ENCODE peak calls at places on chromosomes 6 and 20, in ten cellular contexts. One of them, this sample, is unnamed.

GRCh38 chr6:159761873-159762680 is at the start of gene ACAT2:
- DNase-seq in stomach: peak
- DNase-seq in colonic mucosa: peak
- DNase-seq in naive thymus-derived CD4-positive, alpha-beta T cell: peak
- DNase-seq in astrocyte of the spinal cord: peak
- DNase-seq in cardiac muscle cell: peak
- DNase-seq in astrocyte: peak
- DNase-seq in uterus: peak
- DNase-seq in heart right ventricle: peak
- DNase-seq in Panc1: peak
- DNase-seq in this sample: peak

GRCh38 chr6:41524634-41525011 is 21.6 kb upstream of the FOXP4 start:
- DNase-seq in naive thymus-derived CD4-positive, alpha-beta T cell: no peak
- DNase-seq in uterus: no peak
- DNase-seq in Panc1: no peak
- DNase-seq in heart right ventricle: no peak
- DNase-seq in cardiac muscle cell: no peak
- DNase-seq in colonic mucosa: no peak
- DNase-seq in astrocyte of the spinal cord: no peak
- DNase-seq in stomach: no peak
- DNase-seq in astrocyte: no peak
- DNase-seq in this sample: no peak

GRCh38 chr6:50977796-50978195 is 159.1 kb downstream of the TFAP2B start:
- DNase-seq in heart right ventricle: no peak
- DNase-seq in Panc1: no peak
- DNase-seq in naive thymus-derived CD4-positive, alpha-beta T cell: no peak
- DNase-seq in cardiac muscle cell: no peak
- DNase-seq in uterus: no peak
- DNase-seq in astrocyte of the spinal cord: no peak
- DNase-seq in stomach: no peak
- DNase-seq in colonic mucosa: no peak
- DNase-seq in astrocyte: no peak
- DNase-seq in this sample: no peak

GRCh38 chr6:168309997-168310396 is 9.6 kb downstream of the DACT2 start:
- DNase-seq in heart right ventricle: no peak
- DNase-seq in cardiac muscle cell: no peak
- DNase-seq in colonic mucosa: no peak
- DNase-seq in astrocyte: no peak
- DNase-seq in uterus: no peak
- DNase-seq in naive thymus-derived CD4-positive, alpha-beta T cell: no peak
- DNase-seq in Panc1: no peak
- DNase-seq in astrocyte of the spinal cord: no peak
- DNase-seq in stomach: no peak
- DNase-seq in this sample: no peak

GRCh38 chr6:142821860-142822259 is 123.1 kb downstream of the HIVEP2 start:
- DNase-seq in naive thymus-derived CD4-positive, alpha-beta T cell: no peak
- DNase-seq in astrocyte of the spinal cord: no peak
- DNase-seq in heart right ventricle: no peak
- DNase-seq in Panc1: no peak
- DNase-seq in cardiac muscle cell: no peak
- DNase-seq in stomach: no peak
- DNase-seq in colonic mucosa: no peak
- DNase-seq in astrocyte: no peak
- DNase-seq in uterus: no peak
- DNase-seq in this sample: no peak

GRCh38 chr6:24951831-24952299 is 16.1 kb upstream of the RIPOR2 start:
- DNase-seq in stomach: no peak
- DNase-seq in colonic mucosa: no peak
- DNase-seq in uterus: no peak
- DNase-seq in Panc1: no peak
- DNase-seq in astrocyte of the spinal cord: no peak
- DNase-seq in naive thymus-derived CD4-positive, alpha-beta T cell: no peak
- DNase-seq in astrocyte: no peak
- DNase-seq in heart right ventricle: no peak
- DNase-seq in cardiac muscle cell: no peak
- DNase-seq in this sample: no peak

GRCh38 chr20:41047975-41048305 is 19.3 kb downstream of the TOP1 start:
- DNase-seq in uterus: no peak
- DNase-seq in astrocyte of the spinal cord: peak
- DNase-seq in stomach: no peak
- DNase-seq in Panc1: no peak
- DNase-seq in colonic mucosa: no peak
- DNase-seq in cardiac muscle cell: peak
- DNase-seq in astrocyte: no peak
- DNase-seq in naive thymus-derived CD4-positive, alpha-beta T cell: no peak
- DNase-seq in heart right ventricle: no peak
- DNase-seq in this sample: no peak

GRCh38 chr6:36025932-36026327 is 1.5 kb upstream of the SLC26A8 start:
- DNase-seq in uterus: no peak
- DNase-seq in colonic mucosa: no peak
- DNase-seq in Panc1: no peak
- DNase-seq in heart right ventricle: no peak
- DNase-seq in naive thymus-derived CD4-positive, alpha-beta T cell: no peak
- DNase-seq in stomach: no peak
- DNase-seq in cardiac muscle cell: peak
- DNase-seq in astrocyte of the spinal cord: no peak
- DNase-seq in astrocyte: peak
- DNase-seq in this sample: no peak

GRCh38 chr20:45104786-45105185 is 3.9 kb upstream of the KCNS1 start:
- DNase-seq in stomach: no peak
- DNase-seq in uterus: no peak
- DNase-seq in naive thymus-derived CD4-positive, alpha-beta T cell: no peak
- DNase-seq in colonic mucosa: no peak
- DNase-seq in astrocyte of the spinal cord: peak
- DNase-seq in cardiac muscle cell: peak
- DNase-seq in astrocyte: peak
- DNase-seq in heart right ventricle: no peak
- DNase-seq in Panc1: no peak
- DNase-seq in this sample: no peak

GRCh38 chr6:98971303-98971702 is 23.6 kb upstream of the FBXL4 start:
- DNase-seq in uterus: no peak
- DNase-seq in heart right ventricle: no peak
- DNase-seq in astrocyte: no peak
- DNase-seq in colonic mucosa: no peak
- DNase-seq in naive thymus-derived CD4-positive, alpha-beta T cell: no peak
- DNase-seq in stomach: no peak
- DNase-seq in astrocyte of the spinal cord: no peak
- DNase-seq in cardiac muscle cell: no peak
- DNase-seq in Panc1: no peak
- DNase-seq in this sample: no peak

GRCh38 chr6:52013035-52013434 is 74.4 kb downstream of the PKHD1 start:
- DNase-seq in uterus: no peak
- DNase-seq in Panc1: no peak
- DNase-seq in cardiac muscle cell: no peak
- DNase-seq in colonic mucosa: no peak
- DNase-seq in astrocyte: no peak
- DNase-seq in astrocyte of the spinal cord: no peak
- DNase-seq in naive thymus-derived CD4-positive, alpha-beta T cell: no peak
- DNase-seq in stomach: peak
- DNase-seq in heart right ventricle: no peak
- DNase-seq in this sample: no peak

GRCh38 chr20:54668271-54669053 is 193.1 kb downstream of the DOK5 start:
- DNase-seq in cardiac muscle cell: peak
- DNase-seq in colonic mucosa: no peak
- DNase-seq in naive thymus-derived CD4-positive, alpha-beta T cell: peak
- DNase-seq in stomach: no peak
- DNase-seq in Panc1: no peak
- DNase-seq in uterus: no peak
- DNase-seq in astrocyte of the spinal cord: no peak
- DNase-seq in heart right ventricle: no peak
- DNase-seq in astrocyte: no peak
- DNase-seq in this sample: no peak

GRCh38 chr20:54669054-54669390 is 193.6 kb downstream of the DOK5 start:
- DNase-seq in astrocyte: no peak
- DNase-seq in cardiac muscle cell: no peak
- DNase-seq in uterus: no peak
- DNase-seq in naive thymus-derived CD4-positive, alpha-beta T cell: no peak
- DNase-seq in astrocyte of the spinal cord: no peak
- DNase-seq in heart right ventricle: no peak
- DNase-seq in colonic mucosa: no peak
- DNase-seq in Panc1: no peak
- DNase-seq in stomach: no peak
- DNase-seq in this sample: no peak

GRCh38 chr20:54662064-54662463 is 186.7 kb downstream of the DOK5 start:
- DNase-seq in heart right ventricle: no peak
- DNase-seq in naive thymus-derived CD4-positive, alpha-beta T cell: no peak
- DNase-seq in uterus: no peak
- DNase-seq in astrocyte: no peak
- DNase-seq in astrocyte of the spinal cord: no peak
- DNase-seq in cardiac muscle cell: no peak
- DNase-seq in colonic mucosa: no peak
- DNase-seq in Panc1: no peak
- DNase-seq in stomach: no peak
- DNase-seq in this sample: no peak

DNA sequence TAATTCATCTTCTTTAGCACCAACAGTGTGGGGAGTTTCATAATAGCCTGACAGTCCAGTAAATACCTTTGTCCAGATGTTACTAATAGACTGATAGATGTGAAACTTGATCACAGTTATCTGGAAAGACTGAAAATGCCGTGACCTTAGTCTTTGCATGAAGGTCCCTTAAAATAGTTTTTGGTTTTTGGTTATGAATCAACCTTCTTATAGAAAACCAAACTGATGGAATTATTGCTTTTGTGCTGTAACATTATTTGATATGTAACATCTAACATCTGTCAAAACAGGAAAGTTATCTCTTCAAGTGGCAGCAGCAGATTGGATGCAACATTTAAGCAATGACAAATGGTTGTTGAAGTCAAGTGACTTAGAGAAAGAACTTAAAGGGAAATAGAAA is 190.4 kb downstream of the DOK5 start:
- DNase-seq in heart right ventricle: no peak
- DNase-seq in uterus: no peak
- DNase-seq in stomach: no peak
- DNase-seq in cardiac muscle cell: no peak
- DNase-seq in astrocyte: no peak
- DNase-seq in astrocyte of the spinal cord: no peak
- DNase-seq in Panc1: no peak
- DNase-seq in colonic mucosa: no peak
- DNase-seq in naive thymus-derived CD4-positive, alpha-beta T cell: no peak
- DNase-seq in this sample: no peak
- H3K4me3 ChIP-seq in heart right ventricle: no peak
- H3K4me3 ChIP-seq in uterus: no peak
- H3K4me3 ChIP-seq in stomach: no peak
- H3K4me3 ChIP-seq in cardiac muscle cell: no peak
- H3K4me3 ChIP-seq in astrocyte: no peak
- H3K4me3 ChIP-seq in astrocyte of the spinal cord: no peak
- H3K4me3 ChIP-seq in Panc1: no peak
- H3K4me3 ChIP-seq in colonic mucosa: no peak
- H3K4me3 ChIP-seq in naive thymus-derived CD4-positive, alpha-beta T cell: no peak
- H3K4me3 ChIP-seq in this sample: no peak

DNA sequence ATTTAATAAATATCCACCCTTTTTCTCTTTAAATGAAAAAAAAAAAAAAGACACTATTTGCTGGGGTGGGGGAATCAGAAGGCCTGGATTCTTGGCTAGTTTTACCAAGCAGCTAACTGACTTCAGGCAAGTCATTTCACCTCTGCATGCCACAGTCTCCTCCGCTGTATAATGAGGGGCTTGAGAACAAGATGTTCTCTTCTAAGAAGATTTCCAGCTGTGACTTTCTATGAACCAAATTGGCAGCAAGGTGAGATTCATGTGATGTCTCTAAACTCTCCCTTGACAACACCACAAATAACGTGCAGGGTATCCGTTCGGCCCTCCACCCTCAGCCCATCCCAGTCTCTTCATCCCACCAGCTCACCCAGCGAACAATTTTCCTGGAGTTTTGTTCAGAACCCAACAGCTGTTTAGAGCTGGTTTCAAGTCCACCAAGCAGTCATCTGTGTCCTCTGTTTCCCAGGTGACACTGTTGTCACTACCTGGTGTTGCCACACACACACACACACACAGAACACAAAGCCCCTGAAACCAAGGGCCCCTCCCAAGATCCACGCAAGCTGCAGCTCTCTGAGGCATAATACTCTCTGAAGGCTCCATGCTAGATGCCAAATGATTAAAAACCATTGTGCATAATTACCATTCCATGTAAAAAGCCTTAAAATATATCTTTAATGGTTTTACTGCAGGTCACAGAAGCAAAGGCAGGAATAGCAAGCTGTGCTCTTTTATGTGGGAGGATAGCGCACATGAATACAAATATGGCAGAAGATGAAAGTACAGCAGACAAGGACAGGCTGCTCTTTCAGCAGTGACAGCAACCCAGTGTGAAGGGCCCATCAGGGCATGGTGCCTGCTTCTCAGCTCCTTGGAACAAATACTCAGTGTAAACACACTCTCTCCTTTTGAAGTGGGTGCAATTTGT is 48.2 kb downstream of the ARHGAP18 start:
- DNase-seq in Panc1: no peak
- DNase-seq in cardiac muscle cell: no peak
- DNase-seq in astrocyte of the spinal cord: no peak
- DNase-seq in astrocyte: no peak
- DNase-seq in heart right ventricle: no peak
- DNase-seq in uterus: no peak
- DNase-seq in stomach: no peak
- DNase-seq in naive thymus-derived CD4-positive, alpha-beta T cell: no peak
- DNase-seq in colonic mucosa: no peak
- DNase-seq in this sample: no peak
- H3K4me3 ChIP-seq in Panc1: no peak
- H3K4me3 ChIP-seq in cardiac muscle cell: no peak
- H3K4me3 ChIP-seq in astrocyte of the spinal cord: no peak
- H3K4me3 ChIP-seq in astrocyte: no peak
- H3K4me3 ChIP-seq in heart right ventricle: no peak
- H3K4me3 ChIP-seq in uterus: no peak
- H3K4me3 ChIP-seq in stomach: no peak
- H3K4me3 ChIP-seq in naive thymus-derived CD4-positive, alpha-beta T cell: no peak
- H3K4me3 ChIP-seq in colonic mucosa: no peak
- H3K4me3 ChIP-seq in this sample: no peak

DNA sequence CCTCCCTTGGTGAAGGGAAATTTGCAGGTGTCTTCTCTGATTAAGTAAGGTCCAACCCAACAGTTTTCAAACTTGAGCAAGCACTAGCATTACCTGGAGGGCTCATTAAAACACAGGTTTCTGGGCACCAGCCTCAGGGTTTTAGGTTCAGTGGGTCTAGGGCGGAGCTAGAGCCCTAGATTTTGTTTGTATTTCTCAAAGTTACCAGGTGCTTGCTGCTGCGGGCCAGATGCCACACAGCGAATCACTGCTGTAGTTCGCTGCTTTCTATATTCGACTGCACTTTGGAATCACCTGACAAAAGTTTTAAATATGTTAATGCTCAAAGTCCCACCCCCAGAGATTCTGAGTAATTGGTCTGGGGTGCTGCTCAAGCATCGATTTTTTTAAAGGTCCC is 838 bp downstream of the COL21A1 start:
- DNase-seq in cardiac muscle cell: no peak
- DNase-seq in heart right ventricle: no peak
- DNase-seq in astrocyte: no peak
- DNase-seq in naive thymus-derived CD4-positive, alpha-beta T cell: no peak
- DNase-seq in Panc1: no peak
- DNase-seq in astrocyte of the spinal cord: no peak
- DNase-seq in colonic mucosa: no peak
- DNase-seq in uterus: no peak
- DNase-seq in stomach: no peak
- DNase-seq in this sample: no peak
- H3K4me3 ChIP-seq in cardiac muscle cell: peak
- H3K4me3 ChIP-seq in heart right ventricle: peak
- H3K4me3 ChIP-seq in astrocyte: peak
- H3K4me3 ChIP-seq in naive thymus-derived CD4-positive, alpha-beta T cell: no peak
- H3K4me3 ChIP-seq in Panc1: peak
- H3K4me3 ChIP-seq in astrocyte of the spinal cord: peak
- H3K4me3 ChIP-seq in colonic mucosa: peak
- H3K4me3 ChIP-seq in uterus: peak
- H3K4me3 ChIP-seq in stomach: peak
- H3K4me3 ChIP-seq in this sample: peak

GRCh38 chr6:144990768-144991167 is 705.6 kb downstream of the UTRN start:
- DNase-seq in Panc1: no peak
- DNase-seq in uterus: no peak
- DNase-seq in naive thymus-derived CD4-positive, alpha-beta T cell: no peak
- DNase-seq in astrocyte: no peak
- DNase-seq in astrocyte of the spinal cord: no peak
- DNase-seq in cardiac muscle cell: no peak
- DNase-seq in colonic mucosa: no peak
- DNase-seq in heart right ventricle: no peak
- DNase-seq in stomach: no peak
- DNase-seq in this sample: no peak
- H3K4me3 ChIP-seq in Panc1: no peak
- H3K4me3 ChIP-seq in uterus: no peak
- H3K4me3 ChIP-seq in naive thymus-derived CD4-positive, alpha-beta T cell: no peak
- H3K4me3 ChIP-seq in astrocyte: no peak
- H3K4me3 ChIP-seq in astrocyte of the spinal cord: no peak
- H3K4me3 ChIP-seq in cardiac muscle cell: no peak
- H3K4me3 ChIP-seq in colonic mucosa: no peak
- H3K4me3 ChIP-seq in heart right ventricle: no peak
- H3K4me3 ChIP-seq in stomach: no peak
- H3K4me3 ChIP-seq in this sample: no peak